ENCODE peak calls at places on chromosomes 16 and 17, in five cellular contexts. L, V, J, Z and U are unnamed samples.

GRCh38 chr17:19736071-19736470 is 12.0 kb downstream of the ALDH3A1 start:
- DNase-seq in J (no peak), L (no peak), Z (no peak), V (no peak), U (no peak)

GRCh38 chr17:27522028-27522639 is 65.9 kb downstream of the KSR1 start:
- DNase-seq in Z (no peak), V (no peak), J (no peak), L (no peak), U (no peak)

GRCh38 chr16:85994492-85995433 is 95.8 kb downstream of the IRF8 start:
- DNase-seq in V (no peak), J (no peak), L (no peak), Z (peak; percentile 63), U (no peak)

GRCh38 chr16:50248845-50249244 is 17.5 kb upstream of the ADCY7 start:
- DNase-seq in J (no peak), L (no peak), Z (no peak), V (no peak), U (no peak)

GRCh38 chr17:27756467-27757371 is 43.6 kb downstream of the NOS2 start:
- DNase-seq in Z (no peak), L (peak; percentile 58), V (peak; percentile 75), J (peak; percentile 50), U (peak; percentile 38)

GRCh38 chr17:36592316-36592710 is 634 bp downstream of the DHRS11 start:
- DNase-seq in L (peak; percentile 25), J (no peak), V (peak; percentile 28), Z (no peak), U (no peak)

GRCh38 chr17:31488264-31488981 is 96.9 kb downstream of the RAB11FIP4 start:
- DNase-seq in V (no peak), Z (no peak), L (peak; percentile 65), J (no peak), U (no peak)

GRCh38 chr16:17921357-17921978 is 415.1 kb downstream of the NPIPA8 start:
- DNase-seq in L (no peak), Z (no peak), J (no peak), V (peak; percentile 53), U (peak; percentile 41)

GRCh38 chr17:68085751-68086445 is 50.4 kb downstream of the KPNA2 start:
- DNase-seq in L (no peak), V (no peak), Z (peak; percentile 29), J (no peak), U (peak; percentile 24)

GRCh38 chr17:39653662-39654331 is 11.4 kb upstream of the TCAP start:
- DNase-seq in Z (no peak), J (peak; percentile 54), V (peak; percentile 83), L (peak; percentile 63), U (peak; percentile 91)

GRCh38 chr17:46811978-46812583 is 6.4 kb downstream of the WNT3 start:
- DNase-seq in V (no peak), Z (no peak), L (no peak), J (no peak), U (no peak)

GRCh38 chr16:24858219-24859041 is 12.7 kb downstream of the SLC5A11 start:
- DNase-seq in L (peak; percentile 45), V (peak; percentile 81), J (no peak), Z (no peak), U (peak; percentile 66)

GRCh38 chr17:67549787-67550186 is 167.9 kb upstream of the NOL11 start:
- DNase-seq in Z (no peak), L (no peak), V (no peak), J (no peak), U (no peak)

GRCh38 chr16:82241469-82242052 is 71.5 kb upstream of the MPHOSPH6 start:
- DNase-seq in V (no peak), Z (no peak), J (no peak), L (no peak), U (no peak)

GRCh38 chr17:36920032-36921000 is 17.0 kb upstream of the LHX1 start:
- DNase-seq in L (no peak), V (no peak), Z (no peak), J (no peak), U (no peak)

GRCh38 chr17:50267074-50267841 is 7.0 kb upstream of the TMEM92 start:
- DNase-seq in V (no peak), L (no peak), Z (no peak), J (no peak), U (no peak)

GRCh38 chr17:49987681-49988441 is 7.2 kb downstream of the DLX3 start:
- DNase-seq in L (no peak), V (no peak), J (no peak), Z (no peak), U (no peak)

GRCh38 chr17:60169921-60170817 is 20.4 kb downstream of the CA4 start:
- DNase-seq in L (no peak), V (no peak), J (no peak), Z (no peak), U (no peak)

GRCh38 chr17:17896746-17897145 is 60.0 kb upstream of the SREBF1 start:
- DNase-seq in V (no peak), J (no peak), Z (no peak), L (no peak), U (no peak)

GRCh38 chr17:73179878-73180277 is 13.0 kb upstream of the COG1 start:
- DNase-seq in J (no peak), V (no peak), Z (no peak), L (no peak), U (no peak)

GRCh38 chr16:78851266-78851665 is 749.3 kb downstream of the MAF start:
- DNase-seq in Z (no peak), V (no peak), J (no peak), L (no peak), U (no peak)

GRCh38 chr16:64416232-64417010 is 705.4 kb downstream of the CDH11 start:
- DNase-seq in J (no peak), Z (no peak), V (no peak), L (no peak), U (no peak)

GRCh38 chr16:70670175-70670574 is 15.7 kb downstream of the MTSS2 start:
- DNase-seq in L (no peak), J (no peak), V (no peak), Z (no peak), U (no peak)

GRCh38 chr16:84412262-84412661 is 43.9 kb downstream of the ATP2C2 start:
- DNase-seq in J (no peak), L (no peak), V (no peak), Z (no peak), U (no peak)

GRCh38 chr16:68529931-68530667 is 9.0 kb upstream of the ZFP90 start:
- DNase-seq in V (peak; percentile 64), Z (peak; percentile 90), J (peak; percentile 84), L (peak; percentile 90), U (peak; percentile 98)

GRCh38 chr16:25692307-25692706 is 548 bp downstream of the HS3ST4 start:
- DNase-seq in Z (no peak), L (peak; percentile 13), V (peak; percentile 18), J (no peak), U (peak; percentile 21)

GRCh38 chr16:86010680-86011141 is 111.7 kb downstream of the IRF8 start:
- DNase-seq in J (no peak), V (no peak), Z (no peak), L (peak; percentile 3), U (no peak)

GRCh38 chr17:60154616-60155426 is 5.0 kb downstream of the CA4 start:
- DNase-seq in L (no peak), J (no peak), V (no peak), Z (no peak), U (no peak)

GRCh38 chr17:76586741-76587487 is 1.3 kb upstream of the ST6GALNAC2 start:
- DNase-seq in J (no peak), Z (no peak), L (no peak), V (no peak), U (peak; percentile 17)

GRCh38 chr17:18185391-18185790 is 1.8 kb downstream of the ALKBH5 start:
- DNase-seq in J (no peak), Z (no peak), V (no peak), L (no peak), U (no peak)

GRCh38 chr17:54749157-54749556 is 151.5 kb upstream of the TOM1L1 start:
- DNase-seq in J (no peak), Z (no peak), L (no peak), V (no peak), U (no peak)
- TF ChIP-seq CTCF in J (no peak), Z (no peak), L (no peak), V (no peak), U (no peak)

DNA sequence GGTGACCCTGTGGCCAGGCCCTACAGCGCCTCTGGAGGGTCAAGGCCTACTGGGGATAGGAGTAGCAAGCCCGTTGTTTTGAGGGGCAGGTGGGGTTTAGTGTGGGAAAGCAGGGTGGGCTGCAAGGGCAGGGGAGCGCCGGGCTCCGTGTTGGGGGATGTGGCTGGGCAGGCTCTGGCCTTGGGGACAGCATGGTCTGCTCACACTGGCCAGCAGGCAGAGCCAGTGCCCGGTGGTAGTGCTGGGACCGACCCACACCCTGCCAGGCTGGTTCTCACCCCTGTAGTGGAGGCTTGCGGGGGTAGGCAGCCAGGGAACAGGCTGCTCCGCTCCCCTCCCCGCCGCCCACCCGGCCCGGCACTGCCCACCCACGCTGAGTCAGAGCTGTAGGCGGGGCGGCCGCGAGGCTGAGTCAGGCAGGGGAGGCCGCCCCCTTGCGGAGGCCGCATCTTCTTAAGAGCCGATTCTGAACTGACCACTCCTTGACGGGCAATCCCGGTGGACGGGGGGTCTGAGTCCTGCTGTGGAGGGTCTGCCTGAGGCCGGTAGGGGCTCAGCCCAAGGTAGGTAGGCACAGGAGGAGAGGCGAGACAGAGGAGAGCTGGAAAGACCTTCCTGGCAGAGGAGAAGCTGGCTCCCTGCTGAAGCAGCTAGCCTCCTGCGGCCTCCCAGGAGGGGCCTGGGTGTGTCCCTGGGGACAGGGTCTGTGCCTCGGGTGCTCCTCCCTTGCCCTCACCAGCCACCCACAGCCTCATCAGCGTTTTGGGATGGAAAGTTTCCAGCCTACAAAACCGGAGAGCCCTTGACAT is 62.4 kb downstream of the BAIAP2 start:
- DNase-seq in Z (peak; percentile 35), L (peak; percentile 70), V (peak; percentile 78), J (peak; percentile 71), U (peak; percentile 65)
- TF ChIP-seq CTCF in Z (peak; percentile 46), L (peak; percentile 39), V (peak; percentile 43), J (peak; percentile 74), U (peak; percentile 58)

DNA sequence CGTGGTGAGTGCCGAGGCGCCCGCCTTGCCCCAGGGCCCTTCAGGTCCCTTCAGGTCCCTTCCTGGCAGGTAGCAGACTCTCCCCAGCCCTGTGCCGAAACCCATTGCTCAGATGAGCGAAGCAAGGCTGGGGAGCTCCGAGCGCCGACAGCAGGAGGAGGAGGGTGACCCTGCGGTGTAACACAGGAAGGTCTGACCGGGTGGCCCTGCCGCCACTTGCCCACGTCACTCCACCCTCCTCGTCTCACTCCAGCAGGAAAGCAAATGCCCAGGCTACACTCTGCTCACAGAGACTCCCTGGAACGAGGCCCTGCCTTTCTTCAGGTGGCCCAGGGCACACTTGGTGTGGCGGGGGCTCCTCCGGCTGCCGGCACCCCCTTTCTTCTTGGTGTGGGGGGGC is 57.2 kb downstream of the ACTG1 start:
- DNase-seq in V (no peak), Z (no peak), J (no peak), L (no peak), U (no peak)
- TF ChIP-seq CTCF in V (no peak), Z (no peak), J (no peak), L (no peak), U (no peak)

GRCh38 chr17:57636274-57636673 is 108.8 kb downstream of the CCDC182 start:
- DNase-seq in J (no peak), Z (no peak), V (no peak), L (no peak), U (no peak)
- TF ChIP-seq CTCF in J (no peak), Z (no peak), V (no peak), L (no peak), U (no peak)

GRCh38 chr17:81057079-81057730 is 22.3 kb downstream of the BAIAP2 start:
- DNase-seq in J (no peak), V (no peak), Z (no peak), L (no peak), U (no peak)
- TF ChIP-seq CTCF in J (no peak), V (no peak), Z (no peak), L (no peak), U (no peak)